ENCODE peak calls at places on chromosomes 13 and 19, in five cellular contexts. Z is A549, A is breast epithelium, C is heart left ventricle, K is NB4. B is an unnamed sample.

GRCh38 chr19:56660381-56661105 is 11.0 kb downstream of the ZNF835 start:
- DNase-seq in Z (no peak), A (no peak), C (peak), K (no peak), B (peak)

GRCh38 chr13:39196957-39197644 is 158.8 kb downstream of the NHLRC3 start:
- DNase-seq in Z (no peak), A (no peak), C (no peak), K (peak), B (no peak)

GRCh38 chr19:46955114-46955812 is 64.4 kb upstream of the NPAS1 start:
- DNase-seq in Z (no peak), A (no peak), C (no peak), K (peak), B (no peak)

GRCh38 chr19:54189020-54189667 is at the start of gene MBOAT7:
- DNase-seq in Z (no peak), A (no peak), C (no peak), K (no peak), B (no peak)

GRCh38 chr19:18789883-18790565 is 1.1 kb downstream of the COMP start:
- DNase-seq in Z (no peak), A (no peak), C (no peak), K (no peak), B (no peak)

GRCh38 chr13:98309569-98310335 is 132.7 kb upstream of the RNF113B start:
- DNase-seq in Z (no peak), A (no peak), C (no peak), K (no peak), B (no peak)

GRCh38 chr19:18202759-18203407 is 959 bp downstream of the RAB3A start:
- DNase-seq in Z (no peak), A (no peak), C (no peak), K (peak), B (no peak)

GRCh38 chr19:38842439-38843174 is 7.2 kb downstream of the HNRNPL start:
- DNase-seq in Z (peak), A (no peak), C (no peak), K (no peak), B (no peak)

GRCh38 chr13:31174018-31174417 is 12.3 kb upstream of the HSPH1 start:
- DNase-seq in Z (no peak), A (no peak), C (no peak), K (no peak), B (no peak)

GRCh38 chr13:110479215-110479545 is 82.3 kb downstream of the RAB20 start:
- DNase-seq in Z (no peak), A (no peak), C (no peak), K (no peak), B (no peak)

GRCh38 chr19:11722414-11722813 is 16.3 kb downstream of the ZNF823 start:
- DNase-seq in Z (no peak), A (no peak), C (no peak), K (no peak), B (no peak)

GRCh38 chr13:76619631-76620030 is 266.6 kb downstream of the KCTD12 start:
- DNase-seq in Z (no peak), A (no peak), C (no peak), K (no peak), B (no peak)

GRCh38 chr13:101626925-101627555 is 174.6 kb downstream of the ITGBL1 start:
- DNase-seq in Z (no peak), A (no peak), C (no peak), K (peak), B (no peak)

GRCh38 chr13:46184277-46184699 is 2.3 kb upstream of the LCP1 start:
- DNase-seq in Z (peak), A (no peak), C (peak), K (peak), B (peak)

GRCh38 chr19:6481541-6482342 is at the start of gene DENND1C:
- DNase-seq in Z (no peak), A (no peak), C (no peak), K (peak), B (peak)

GRCh38 chr19:3029070-3029923 is at the start of gene TLE2:
- DNase-seq in Z (no peak), A (no peak), C (no peak), K (no peak), B (no peak)

GRCh38 chr19:16649734-16650133 is 10.2 kb downstream of the SMIM7 start:
- DNase-seq in Z (no peak), A (no peak), C (no peak), K (no peak), B (no peak)

GRCh38 chr19:7500811-7501450 is 12.1 kb upstream of the PEX11G start:
- DNase-seq in Z (peak), A (no peak), C (no peak), K (no peak), B (no peak)

GRCh38 chr13:112771139-112771876 is 81.5 kb downstream of the ATP11A start:
- DNase-seq in Z (no peak), A (no peak), C (no peak), K (no peak), B (no peak)

GRCh38 chr13:112773601-112774447 is 84.0 kb downstream of the ATP11A start:
- DNase-seq in Z (no peak), A (no peak), C (no peak), K (no peak), B (no peak)

GRCh38 chr13:112772929-112773328 is 83.1 kb downstream of the ATP11A start:
- DNase-seq in Z (no peak), A (no peak), C (no peak), K (no peak), B (no peak)

GRCh38 chr13:112771877-112772538 is 82.2 kb downstream of the ATP11A start:
- DNase-seq in Z (no peak), A (no peak), C (no peak), K (no peak), B (no peak)

GRCh38 chr13:112772539-112772909 is 82.7 kb downstream of the ATP11A start:
- DNase-seq in Z (no peak), A (no peak), C (no peak), K (no peak), B (no peak)
- TF ChIP-seq POLR2A in Z (no peak), A (no peak), C (no peak), K (no peak), B (no peak)

GRCh38 chr19:13151605-13152355 is 1.6 kb downstream of the IER2 start:
- DNase-seq in Z (peak), A (peak), C (peak), K (peak), B (peak)
- TF ChIP-seq POLR2A in Z (peak), A (peak), C (peak), K (peak), B (peak)

DNA sequence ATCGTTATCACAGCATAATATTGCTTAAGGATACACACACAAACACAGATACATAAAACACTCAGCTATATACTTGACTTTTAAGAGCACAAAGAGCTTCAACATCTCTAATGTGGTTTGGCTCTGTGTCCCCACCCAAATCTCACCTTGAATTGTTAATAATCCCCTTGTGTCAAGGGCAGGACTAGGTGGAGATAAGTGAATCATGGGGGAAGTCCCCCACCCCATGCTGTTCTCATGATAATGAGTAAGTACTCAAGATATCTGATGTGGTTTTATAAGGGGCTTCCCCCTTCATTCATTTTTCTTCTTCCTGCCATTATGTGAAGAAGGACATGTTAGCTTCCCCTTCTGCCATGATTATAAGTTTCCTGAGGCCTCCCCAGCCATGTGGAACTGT is 481.4 kb downstream of the PCDH9 start:
- DNase-seq in Z (no peak), A (no peak), C (no peak), K (no peak), B (no peak)
- TF ChIP-seq POLR2A in Z (no peak), A (no peak), C (no peak), K (no peak), B (no peak)

GRCh38 chr19:34733266-34733825 is 697 bp upstream of the ZNF181 start:
- DNase-seq in Z (no peak), A (no peak), C (peak), K (peak), B (no peak)
- TF ChIP-seq POLR2A in Z (peak), A (no peak), C (peak), K (peak), B (peak)

GRCh38 chr19:571127-571974 is 1.0 kb upstream of the BSG start:
- DNase-seq in Z (no peak), A (peak), C (peak), K (peak), B (no peak)
- TF ChIP-seq POLR2A in Z (no peak), A (no peak), C (no peak), K (peak), B (no peak)

DNA sequence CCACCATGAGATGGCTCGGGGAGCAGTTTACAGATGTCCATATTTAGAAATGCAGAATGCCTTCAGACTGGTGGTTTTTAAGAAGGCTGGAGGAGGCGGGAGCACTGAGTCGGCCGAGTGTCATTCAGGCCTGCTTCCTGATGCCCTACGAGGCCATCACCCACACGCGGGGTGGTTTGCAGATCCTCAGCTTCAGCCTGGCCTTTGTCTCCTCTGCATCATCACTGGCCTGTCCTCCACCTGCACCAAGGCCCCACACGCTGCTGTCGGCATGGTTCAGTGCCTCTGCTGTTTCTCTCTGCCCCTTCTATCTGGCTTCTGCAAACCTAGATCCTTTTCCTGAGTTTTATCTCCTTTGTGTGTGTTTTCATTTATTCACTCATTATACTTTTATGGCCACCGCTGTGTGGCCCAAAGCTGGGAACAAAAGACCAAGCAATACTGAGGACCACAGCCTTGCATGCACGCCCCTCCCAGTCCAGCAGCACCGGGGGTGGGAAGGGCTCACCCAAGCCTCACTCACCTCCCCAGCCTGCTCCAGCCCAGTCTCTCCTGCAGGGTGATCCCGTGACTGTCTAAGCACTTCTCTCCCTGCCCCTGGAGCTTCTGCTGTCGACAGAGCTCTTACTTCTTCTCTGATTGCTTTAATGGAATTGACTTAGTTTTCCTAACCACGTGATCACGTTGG is 240.8 kb downstream of the TEX29 start:
- DNase-seq in Z (no peak), A (no peak), C (no peak), K (no peak), B (no peak)
- TF ChIP-seq POLR2A in Z (no peak), A (no peak), C (no peak), K (no peak), B (no peak)

GRCh38 chr13:111537843-111538499 is 217.5 kb downstream of the TEX29 start:
- DNase-seq in Z (no peak), A (no peak), C (no peak), K (no peak), B (no peak)
- TF ChIP-seq POLR2A in Z (no peak), A (no peak), C (no peak), K (no peak), B (no peak)

GRCh38 chr13:24381539-24382265 is 72.3 kb downstream of the C1QTNF9 start:
- DNase-seq in Z (no peak), A (no peak), C (no peak), K (peak), B (no peak)
- TF ChIP-seq POLR2A in Z (no peak), A (no peak), C (no peak), K (no peak), B (no peak)

DNA sequence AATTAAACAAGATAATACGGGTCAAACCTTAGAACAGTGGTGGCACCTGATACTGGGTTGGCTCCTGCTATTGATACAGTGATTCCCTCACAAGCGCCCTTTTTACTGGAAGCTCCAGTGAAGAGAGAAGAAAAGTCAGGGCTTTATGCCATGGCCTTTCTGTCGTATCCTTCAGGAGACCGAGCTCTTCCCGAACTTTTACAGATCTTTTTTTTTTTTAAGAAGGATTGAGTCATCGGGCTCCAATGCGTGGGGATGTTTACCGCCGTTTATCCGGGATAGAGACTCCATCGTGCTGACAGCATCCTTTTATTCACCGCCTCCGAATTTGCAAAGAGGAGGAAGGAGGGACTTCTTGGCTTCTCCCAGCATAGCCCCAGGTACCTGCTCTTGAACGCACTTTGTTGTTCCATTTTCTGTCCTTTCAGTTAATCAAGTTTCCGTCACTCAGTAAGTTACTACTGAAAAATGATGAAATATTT is 574 bp downstream of the ZNF227 start:
- DNase-seq in Z (no peak), A (no peak), C (no peak), K (peak), B (peak)
- TF ChIP-seq POLR2A in Z (no peak), A (no peak), C (no peak), K (no peak), B (no peak)

DNA sequence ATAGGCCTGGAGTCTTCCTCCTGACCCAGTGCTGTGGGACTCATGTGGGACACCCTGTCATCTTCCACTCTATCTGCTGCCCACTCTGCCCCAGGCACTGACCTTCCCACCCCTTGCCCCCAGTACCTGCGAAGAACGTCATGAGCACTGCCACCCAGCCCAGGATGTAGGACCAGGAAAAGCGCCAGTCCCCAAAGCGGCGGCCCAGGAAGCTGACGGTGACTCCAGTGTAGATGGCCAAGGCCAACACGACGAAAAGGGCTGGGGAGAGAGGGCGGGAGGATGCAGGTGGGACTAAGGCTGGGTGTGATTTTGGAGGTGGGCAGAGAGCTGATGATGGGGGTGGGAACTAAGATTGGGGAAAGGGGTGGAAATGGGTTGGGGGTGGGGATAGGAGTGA is 7.4 kb downstream of the LIM2 start:
- DNase-seq in Z (no peak), A (no peak), C (no peak), K (no peak), B (no peak)
- TF ChIP-seq POLR2A in Z (no peak), A (no peak), C (no peak), K (no peak), B (no peak)

B was measured in H54.